ENCODE peak calls at places on chromosomes 6 and 20, in four cellular contexts. H, E, Y and K are unnamed samples.

GRCh38 chr20:11469795-11470495 is 447.7 kb upstream of the BTBD3 start:
- DNase-seq in H (no peak), E (no peak), Y (no peak), K (no peak)

GRCh38 chr6:2733736-2734480 is 16.8 kb downstream of the MYLK4 start:
- DNase-seq in H (no peak), E (no peak), Y (no peak), K (no peak)

GRCh38 chr6:145096846-145097245 is 638.5 kb downstream of the EPM2A start:
- DNase-seq in H (no peak), E (no peak), Y (no peak), K (no peak)

GRCh38 chr6:90714319-90714718 is 127.4 kb upstream of the MAP3K7 start:
- DNase-seq in H (no peak), E (no peak), Y (no peak), K (no peak)

GRCh38 chr6:38638941-38639497 is 710 bp downstream of the BTBD9 start:
- DNase-seq in H (peak; percentile 31), E (peak; percentile 30), Y (peak; percentile 63), K (peak; percentile 74)

GRCh38 chr6:158026901-158027589 is 45.4 kb downstream of the SYNJ2 start:
- DNase-seq in H (no peak), E (no peak), Y (no peak), K (no peak)

GRCh38 chr6:149861603-149862423 is 2.3 kb downstream of the LRP11 start:
- DNase-seq in H (no peak), E (no peak), Y (no peak), K (no peak)

GRCh38 chr6:34273242-34273805 is 24.5 kb upstream of the SMIM29 start:
- DNase-seq in H (peak; percentile 74), E (no peak), Y (no peak), K (no peak)

GRCh38 chr20:57810511-57811372 is 100.9 kb upstream of the PMEPA1 start:
- DNase-seq in H (no peak), E (no peak), Y (no peak), K (no peak)

GRCh38 chr6:14784596-14785360 is 461.1 kb upstream of the JARID2 start:
- DNase-seq in H (no peak), E (no peak), Y (peak; percentile 6), K (peak; percentile 49)

GRCh38 chr6:17470209-17470952 is 77.0 kb downstream of the CAP2 start:
- DNase-seq in H (no peak), E (no peak), Y (no peak), K (no peak)

GRCh38 chr20:21571841-21572690 is 58.2 kb upstream of the NKX2-2 start:
- DNase-seq in H (no peak), E (no peak), Y (no peak), K (no peak)

GRCh38 chr6:12233693-12234551 is 56.2 kb upstream of the EDN1 start:
- DNase-seq in H (peak; percentile 12), E (peak; percentile 92), Y (peak; percentile 54), K (peak; percentile 43)

GRCh38 chr20:44212792-44213191 is 2.2 kb upstream of the OSER1 start:
- DNase-seq in H (no peak), E (no peak), Y (no peak), K (no peak)

GRCh38 chr20:48697845-48698491 is 129.8 kb downstream of the PREX1 start:
- DNase-seq in H (no peak), E (no peak), Y (peak; percentile 8), K (no peak)

GRCh38 chr6:139888691-139889122 is 514.3 kb upstream of the CITED2 start:
- DNase-seq in H (no peak), E (no peak), Y (no peak), K (no peak)

GRCh38 chr20:19758888-19759331 is 852 bp downstream of the RIN2 start:
- DNase-seq in H (peak; percentile 76), E (peak; percentile 44), Y (no peak), K (no peak)

GRCh38 chr6:86686496-86686895 is 250.8 kb upstream of the HTR1E start:
- DNase-seq in H (no peak), E (no peak), Y (no peak), K (no peak)

GRCh38 chr6:130033999-130034814 is 15.8 kb downstream of the L3MBTL3 start:
- DNase-seq in H (no peak), E (no peak), Y (peak; percentile 15), K (peak; percentile 32)

GRCh38 chr20:57473246-57474042 is 51.5 kb downstream of the CTCFL start:
- DNase-seq in H (no peak), E (no peak), Y (peak; percentile 15), K (no peak)

GRCh38 chr6:20873425-20874190 is 339.4 kb downstream of the CDKAL1 start:
- DNase-seq in H (no peak), E (no peak), Y (no peak), K (no peak)

GRCh38 chr20:41064377-41064776 is 35.8 kb downstream of the TOP1 start:
- DNase-seq in H (no peak), E (no peak), Y (no peak), K (no peak)

GRCh38 chr6:135196739-135197510 is 15.8 kb downstream of the MYB start:
- DNase-seq in H (no peak), E (no peak), Y (peak; percentile 49), K (peak; percentile 59)

GRCh38 chr6:34249469-34250370 is 914 bp upstream of the SMIM29 start:
- DNase-seq in H (no peak), E (no peak), Y (no peak), K (no peak)

GRCh38 chr20:35023624-35024023 is 68.0 kb downstream of the MYH7B start:
- DNase-seq in H (no peak), E (no peak), Y (no peak), K (no peak)

GRCh38 chr20:35731862-35732643 is 10.0 kb downstream of the RBM39 start:
- DNase-seq in H (no peak), E (no peak), Y (no peak), K (no peak)

GRCh38 chr6:141552463-141552862 is 580.3 kb upstream of the GJE1 start:
- DNase-seq in H (no peak), E (no peak), Y (no peak), K (no peak)